ENCODE peak calls at places on chromosomes 6 and 20, in ten cellular contexts. O is cardiac muscle cell; G is CD4-positive, CD25-positive, alpha-beta regulatory T cell; P is adipocyte; K is transverse colon; I is MM.1S; R is left lung; C is effector memory CD4-positive, alpha-beta T cell; Z is iPS DF 6.9; V is psoas muscle. D is an unnamed sample. For H3K27me3, the result is how much of the 10 kb centered on the place peaks cover.

GRCh38 chr6:117907600-117908245 is 659 bp downstream of the SLC35F1 start:
- DNase-seq in V (no peak), O (peak), I (peak), P (peak), G (no peak), R (no peak), C (no peak), K (no peak), Z (no peak), D (peak)

GRCh38 chr6:47292944-47293343 is 16.8 kb downstream of the TNFRSF21 start:
- DNase-seq in Z (no peak), V (no peak), K (no peak), C (no peak), R (no peak), P (no peak), I (no peak), O (no peak), G (no peak), D (no peak)

GRCh38 chr6:89117285-89118108 is at the start of gene SRSF12:
- DNase-seq in G (peak), V (peak), Z (no peak), P (peak), O (peak), I (peak), K (peak), R (peak), C (no peak), D (peak)

GRCh38 chr20:51500936-51501335 is 41.6 kb downstream of the NFATC2 start:
- DNase-seq in P (no peak), O (no peak), G (peak), K (no peak), C (peak), V (no peak), Z (no peak), I (no peak), R (no peak), D (no peak)

GRCh38 chr20:19849341-19850189 is 91.5 kb downstream of the RIN2 start:
- DNase-seq in Z (no peak), R (no peak), O (peak), P (no peak), K (no peak), C (no peak), I (no peak), G (no peak), V (no peak), D (no peak)

GRCh38 chr6:125099211-125100017 is 54.2 kb upstream of the TPD52L1 start:
- DNase-seq in G (peak), C (no peak), K (peak), O (peak), Z (peak), R (peak), P (peak), V (peak), I (peak), D (peak)

GRCh38 chr20:61480158-61480825 is 228.2 kb downstream of the CDH4 start:
- DNase-seq in C (no peak), V (no peak), R (no peak), G (no peak), P (no peak), I (no peak), O (no peak), Z (no peak), K (no peak), D (no peak)

GRCh38 chr6:141153563-141153962 is 979.2 kb upstream of the GJE1 start:
- DNase-seq in I (peak), R (no peak), V (no peak), K (no peak), Z (peak), C (no peak), P (no peak), O (no peak), G (peak), D (no peak)

GRCh38 chr6:14881399-14881798 is 364.5 kb upstream of the JARID2 start:
- DNase-seq in O (no peak), I (no peak), V (no peak), C (no peak), G (no peak), R (no peak), P (peak), Z (no peak), K (no peak), D (no peak)

GRCh38 chr6:123338394-123338793 is 298.4 kb downstream of the TRDN start:
- DNase-seq in K (no peak), I (no peak), C (no peak), Z (no peak), R (no peak), O (no peak), G (no peak), P (no peak), V (peak), D (no peak)

GRCh38 chr6:56764081-56764566 is 121.4 kb upstream of the DST start:
- DNase-seq in O (no peak), V (no peak), C (no peak), Z (no peak), I (peak), P (peak), K (no peak), G (peak), R (peak), D (no peak)

GRCh38 chr20:3914446-3914845 is 25.3 kb downstream of the PANK2 start:
- DNase-seq in R (no peak), O (no peak), V (no peak), G (no peak), K (no peak), P (no peak), Z (no peak), I (no peak), C (no peak), D (no peak)
- H3K4me3 ChIP-seq in R (no peak), O (no peak), V (no peak), G (no peak), K (no peak), P (no peak), Z (no peak), I (no peak), C (no peak), D (no peak)

DNA sequence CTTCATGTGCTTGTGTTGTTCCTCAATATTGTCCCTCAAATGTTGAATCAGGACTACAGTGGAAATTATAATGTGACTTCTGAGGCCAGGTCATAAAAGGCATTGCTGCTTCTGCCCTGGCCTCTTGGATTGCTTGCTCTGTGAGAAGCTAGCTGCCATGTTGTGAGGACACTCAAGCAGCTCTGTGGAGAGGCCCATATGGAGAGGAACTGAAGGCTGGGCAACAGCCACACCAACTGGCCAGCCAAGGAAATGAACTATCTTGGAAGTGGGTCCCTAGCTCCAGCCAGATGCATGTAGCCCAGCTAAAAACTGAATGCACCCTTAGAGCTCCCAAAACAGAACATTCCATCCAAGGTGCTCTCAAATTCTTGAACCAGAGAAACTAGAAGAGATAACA is 282.6 kb downstream of the BMP7 start:
- DNase-seq in R (no peak), C (no peak), K (no peak), P (no peak), O (no peak), Z (no peak), G (no peak), V (no peak), I (no peak), D (no peak)
- H3K27me3 ChIP-seq in R (under half), C (under half), K (under half), P (under half), O (under half), Z (under half), G (under half), V (under half), I (under half), D (under half)

GRCh38 chr20:64257107-64257757 is 1.7 kb downstream of the PCMTD2 start:
- DNase-seq in P (no peak), O (peak), G (no peak), R (no peak), C (no peak), V (no peak), K (no peak), Z (no peak), I (no peak), D (no peak)
- H3K4me3 ChIP-seq in P (peak), O (no peak), G (peak), R (peak), C (no peak), V (peak), K (no peak), Z (no peak), I (no peak), D (no peak)

GRCh38 chr20:21514553-21515251 is 838 bp upstream of the NKX2-2 start:
- DNase-seq in Z (no peak), R (no peak), G (no peak), C (no peak), P (no peak), K (no peak), O (no peak), V (no peak), I (no peak), D (no peak)
- H3K27me3 ChIP-seq in Z (half or more), R (half or more), G (under half), C (half or more), P (half or more), K (half or more), O (half or more), V (under half), I (half or more), D (under half)

GRCh38 chr6:116251568-116252384 is 2.1 kb downstream of the TSPYL4 start:
- DNase-seq in I (no peak), V (no peak), Z (no peak), R (no peak), C (no peak), G (no peak), K (no peak), P (peak), O (no peak), D (no peak)
- H3K4me3 ChIP-seq in I (no peak), V (no peak), Z (no peak), R (no peak), C (no peak), G (peak), K (no peak), P (peak), O (peak), D (no peak)

GRCh38 chr20:23917024-23917725 is 37.6 kb upstream of the CST5 start:
- DNase-seq in K (no peak), O (no peak), C (no peak), R (no peak), G (no peak), I (no peak), Z (no peak), V (no peak), P (no peak), D (no peak)

GRCh38 chr20:23920936-23921335 is 41.4 kb upstream of the CST5 start:
- DNase-seq in G (no peak), P (peak), O (no peak), V (no peak), C (no peak), Z (no peak), K (no peak), R (no peak), I (no peak), D (no peak)

GRCh38 chr20:23920408-23920780 is 40.8 kb upstream of the CST5 start:
- DNase-seq in I (no peak), G (no peak), K (no peak), C (no peak), Z (no peak), O (no peak), V (no peak), R (no peak), P (no peak), D (no peak)

GRCh38 chr20:23918101-23918862 is 38.7 kb upstream of the CST5 start:
- DNase-seq in Z (no peak), O (no peak), K (no peak), R (no peak), G (no peak), I (no peak), P (no peak), C (no peak), V (no peak), D (no peak)

GRCh38 chr20:23918896-23919295 is 39.3 kb upstream of the CST5 start:
- DNase-seq in O (no peak), V (no peak), P (no peak), R (no peak), C (no peak), G (no peak), Z (no peak), K (no peak), I (no peak), D (no peak)
- H3K27me3 ChIP-seq in O (under half), V (under half), P (under half), R (under half), C (under half), G (under half), Z (under half), K (under half), I (under half), D (under half)

DNA sequence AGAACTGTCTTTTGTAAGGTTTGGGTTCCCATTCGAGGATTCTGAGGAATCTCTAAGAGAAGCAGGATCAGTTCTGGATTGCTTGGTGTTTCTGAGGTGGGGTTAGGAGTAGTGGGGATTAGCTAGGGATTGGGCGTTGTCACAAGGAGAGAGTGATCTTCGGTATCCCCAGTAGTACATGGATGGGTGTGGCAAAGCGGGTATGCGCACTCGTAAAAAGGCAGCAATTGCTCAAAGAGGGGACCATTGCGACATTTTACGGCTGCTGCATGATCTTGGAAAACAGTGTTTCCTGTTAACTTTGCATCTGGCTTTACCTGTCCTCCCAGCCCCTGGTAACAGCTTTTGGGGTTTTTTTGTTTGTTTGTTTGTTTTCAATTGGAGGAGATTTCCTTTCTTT is 9.7 kb upstream of the ZSCAN9 start:
- DNase-seq in C (no peak), R (no peak), P (no peak), I (no peak), Z (no peak), V (no peak), K (peak), G (no peak), O (no peak), D (no peak)
- H3K4me3 ChIP-seq in C (no peak), R (no peak), P (peak), I (no peak), Z (no peak), V (no peak), K (no peak), G (no peak), O (no peak), D (no peak)

DNA sequence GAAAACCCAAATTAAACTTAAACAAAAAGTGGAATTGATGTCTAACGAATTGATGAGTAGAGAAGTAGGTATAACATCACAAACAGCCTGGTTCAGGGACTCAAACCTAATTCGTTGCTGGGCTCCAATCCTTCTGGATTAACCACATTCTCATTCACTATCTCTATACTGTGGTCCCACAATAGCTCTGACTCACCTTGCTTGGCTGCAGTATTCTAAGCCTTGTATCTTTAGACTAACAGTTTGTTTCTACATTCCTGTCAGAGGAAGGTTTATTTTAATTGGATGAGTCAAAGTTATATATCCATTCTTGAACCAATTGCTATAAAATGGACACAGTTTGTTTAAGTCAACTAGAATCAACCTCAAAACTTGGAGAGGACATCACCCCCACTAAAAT is 530.5 kb upstream of the PTCHD4 start:
- DNase-seq in I (no peak), P (peak), K (no peak), R (no peak), O (no peak), V (no peak), Z (no peak), G (no peak), C (no peak), D (no peak)
- H3K27me3 ChIP-seq in I (under half), P (under half), K (under half), R (under half), O (under half), V (under half), Z (under half), G (under half), C (under half), D (under half)

GRCh38 chr6:26440977-26441358 is 664 bp downstream of the BTN3A3 start:
- DNase-seq in O (no peak), C (no peak), P (no peak), V (no peak), K (no peak), Z (no peak), G (no peak), R (no peak), I (no peak), D (no peak)
- H3K4me3 ChIP-seq in O (no peak), C (peak), P (peak), V (peak), K (peak), Z (no peak), G (peak), R (peak), I (peak), D (no peak)

GRCh38 chr6:138432063-138432356 is 28.0 kb downstream of the HEBP2 start:
- DNase-seq in V (no peak), G (no peak), P (no peak), R (no peak), K (no peak), C (no peak), O (no peak), I (no peak), Z (no peak), D (no peak)
- H3K27me3 ChIP-seq in V (under half), G (under half), P (under half), R (under half), K (under half), C (under half), O (under half), I (under half), Z (under half), D (under half)

D was measured in SJCRH30.